ENCODE peak calls at places on chromosomes 1 and 21, in seven cellular contexts. One of them, this sample, is unnamed.

GRCh38 chr1:219521325-219521724 is 91.6 kb downstream of the ZC3H11B start:
- DNase-seq in DMS 273 treated with DMSO at 0.1 percent for 48 hours: no peak
- DNase-seq in body of pancreas: no peak
- DNase-seq in NCI-H1092 treated with DMSO at 0.1 percent for 48 hours: no peak
- DNase-seq in left ventricle myocardium inferior: no peak
- DNase-seq in germinal center: no peak
- DNase-seq in stimulated activated CD8-positive, alpha-beta memory T cell treated with anti-CD3 and anti-CD28 coated beads, Interleukin-4, amount 100 ng/mL, for 24 hours: no peak
- DNase-seq in this sample: no peak

GRCh38 chr1:158334601-158335292 is 3.4 kb upstream of the CD1B start:
- DNase-seq in stimulated activated CD8-positive, alpha-beta memory T cell treated with anti-CD3 and anti-CD28 coated beads, Interleukin-4, amount 100 ng/mL, for 24 hours: no peak
- DNase-seq in DMS 273 treated with DMSO at 0.1 percent for 48 hours: no peak
- DNase-seq in body of pancreas: no peak
- DNase-seq in NCI-H1092 treated with DMSO at 0.1 percent for 48 hours: no peak
- DNase-seq in germinal center: no peak
- DNase-seq in left ventricle myocardium inferior: no peak
- DNase-seq in this sample: no peak

GRCh38 chr1:165408518-165408917 is 36.4 kb downstream of the RXRG start:
- DNase-seq in NCI-H1092 treated with DMSO at 0.1 percent for 48 hours: peak
- DNase-seq in DMS 273 treated with DMSO at 0.1 percent for 48 hours: peak
- DNase-seq in left ventricle myocardium inferior: no peak
- DNase-seq in germinal center: no peak
- DNase-seq in stimulated activated CD8-positive, alpha-beta memory T cell treated with anti-CD3 and anti-CD28 coated beads, Interleukin-4, amount 100 ng/mL, for 24 hours: no peak
- DNase-seq in body of pancreas: no peak
- DNase-seq in this sample: no peak

GRCh38 chr1:24735619-24736375 is 9.4 kb upstream of the CLIC4 start:
- DNase-seq in left ventricle myocardium inferior: peak
- DNase-seq in germinal center: no peak
- DNase-seq in NCI-H1092 treated with DMSO at 0.1 percent for 48 hours: peak
- DNase-seq in body of pancreas: no peak
- DNase-seq in DMS 273 treated with DMSO at 0.1 percent for 48 hours: peak
- DNase-seq in stimulated activated CD8-positive, alpha-beta memory T cell treated with anti-CD3 and anti-CD28 coated beads, Interleukin-4, amount 100 ng/mL, for 24 hours: no peak
- DNase-seq in this sample: no peak

GRCh38 chr1:101128211-101128727 is 102.7 kb upstream of the DPH5 start:
- DNase-seq in germinal center: peak
- DNase-seq in left ventricle myocardium inferior: no peak
- DNase-seq in body of pancreas: no peak
- DNase-seq in DMS 273 treated with DMSO at 0.1 percent for 48 hours: no peak
- DNase-seq in stimulated activated CD8-positive, alpha-beta memory T cell treated with anti-CD3 and anti-CD28 coated beads, Interleukin-4, amount 100 ng/mL, for 24 hours: no peak
- DNase-seq in NCI-H1092 treated with DMSO at 0.1 percent for 48 hours: no peak
- DNase-seq in this sample: no peak

GRCh38 chr1:2803086-2803930 is 1.8 kb upstream of the TTC34 start:
- DNase-seq in body of pancreas: no peak
- DNase-seq in stimulated activated CD8-positive, alpha-beta memory T cell treated with anti-CD3 and anti-CD28 coated beads, Interleukin-4, amount 100 ng/mL, for 24 hours: no peak
- DNase-seq in DMS 273 treated with DMSO at 0.1 percent for 48 hours: no peak
- DNase-seq in NCI-H1092 treated with DMSO at 0.1 percent for 48 hours: no peak
- DNase-seq in left ventricle myocardium inferior: no peak
- DNase-seq in germinal center: no peak
- DNase-seq in this sample: no peak

GRCh38 chr1:229094476-229095311 is 176.2 kb upstream of the RAB4A start:
- DNase-seq in NCI-H1092 treated with DMSO at 0.1 percent for 48 hours: no peak
- DNase-seq in stimulated activated CD8-positive, alpha-beta memory T cell treated with anti-CD3 and anti-CD28 coated beads, Interleukin-4, amount 100 ng/mL, for 24 hours: no peak
- DNase-seq in germinal center: no peak
- DNase-seq in DMS 273 treated with DMSO at 0.1 percent for 48 hours: no peak
- DNase-seq in body of pancreas: no peak
- DNase-seq in left ventricle myocardium inferior: no peak
- DNase-seq in this sample: no peak

GRCh38 chr21:35575280-35575915 is 484.9 kb downstream of the SETD4 start:
- DNase-seq in body of pancreas: no peak
- DNase-seq in left ventricle myocardium inferior: no peak
- DNase-seq in DMS 273 treated with DMSO at 0.1 percent for 48 hours: no peak
- DNase-seq in stimulated activated CD8-positive, alpha-beta memory T cell treated with anti-CD3 and anti-CD28 coated beads, Interleukin-4, amount 100 ng/mL, for 24 hours: no peak
- DNase-seq in NCI-H1092 treated with DMSO at 0.1 percent for 48 hours: no peak
- DNase-seq in germinal center: no peak
- DNase-seq in this sample: no peak

GRCh38 chr1:162305969-162306368 is 70.7 kb downstream of the SPATA46 start:
- DNase-seq in germinal center: no peak
- DNase-seq in NCI-H1092 treated with DMSO at 0.1 percent for 48 hours: no peak
- DNase-seq in DMS 273 treated with DMSO at 0.1 percent for 48 hours: no peak
- DNase-seq in body of pancreas: peak
- DNase-seq in stimulated activated CD8-positive, alpha-beta memory T cell treated with anti-CD3 and anti-CD28 coated beads, Interleukin-4, amount 100 ng/mL, for 24 hours: no peak
- DNase-seq in left ventricle myocardium inferior: no peak
- DNase-seq in this sample: no peak

GRCh38 chr1:30360281-30360680 is 363.1 kb downstream of the MATN1 start:
- DNase-seq in stimulated activated CD8-positive, alpha-beta memory T cell treated with anti-CD3 and anti-CD28 coated beads, Interleukin-4, amount 100 ng/mL, for 24 hours: no peak
- DNase-seq in left ventricle myocardium inferior: no peak
- DNase-seq in germinal center: no peak
- DNase-seq in DMS 273 treated with DMSO at 0.1 percent for 48 hours: no peak
- DNase-seq in NCI-H1092 treated with DMSO at 0.1 percent for 48 hours: no peak
- DNase-seq in body of pancreas: no peak
- DNase-seq in this sample: no peak

GRCh38 chr1:178723541-178723940 is 1.5 kb upstream of the RALGPS2 start:
- DNase-seq in left ventricle myocardium inferior: no peak
- DNase-seq in NCI-H1092 treated with DMSO at 0.1 percent for 48 hours: no peak
- DNase-seq in stimulated activated CD8-positive, alpha-beta memory T cell treated with anti-CD3 and anti-CD28 coated beads, Interleukin-4, amount 100 ng/mL, for 24 hours: no peak
- DNase-seq in DMS 273 treated with DMSO at 0.1 percent for 48 hours: no peak
- DNase-seq in germinal center: no peak
- DNase-seq in body of pancreas: no peak
- DNase-seq in this sample: no peak

GRCh38 chr1:74712863-74713262 is 20.0 kb downstream of the CRYZ start:
- DNase-seq in DMS 273 treated with DMSO at 0.1 percent for 48 hours: no peak
- DNase-seq in body of pancreas: no peak
- DNase-seq in stimulated activated CD8-positive, alpha-beta memory T cell treated with anti-CD3 and anti-CD28 coated beads, Interleukin-4, amount 100 ng/mL, for 24 hours: no peak
- DNase-seq in left ventricle myocardium inferior: no peak
- DNase-seq in germinal center: no peak
- DNase-seq in NCI-H1092 treated with DMSO at 0.1 percent for 48 hours: no peak
- DNase-seq in this sample: no peak

GRCh38 chr1:157099633-157100009 is at the start of gene ETV3L:
- DNase-seq in germinal center: no peak
- DNase-seq in DMS 273 treated with DMSO at 0.1 percent for 48 hours: no peak
- DNase-seq in left ventricle myocardium inferior: peak
- DNase-seq in NCI-H1092 treated with DMSO at 0.1 percent for 48 hours: no peak
- DNase-seq in body of pancreas: no peak
- DNase-seq in stimulated activated CD8-positive, alpha-beta memory T cell treated with anti-CD3 and anti-CD28 coated beads, Interleukin-4, amount 100 ng/mL, for 24 hours: no peak
- DNase-seq in this sample: no peak

GRCh38 chr1:24765308-24765988 is 20.2 kb downstream of the CLIC4 start:
- DNase-seq in germinal center: no peak
- DNase-seq in left ventricle myocardium inferior: no peak
- DNase-seq in body of pancreas: no peak
- DNase-seq in DMS 273 treated with DMSO at 0.1 percent for 48 hours: peak
- DNase-seq in stimulated activated CD8-positive, alpha-beta memory T cell treated with anti-CD3 and anti-CD28 coated beads, Interleukin-4, amount 100 ng/mL, for 24 hours: no peak
- DNase-seq in NCI-H1092 treated with DMSO at 0.1 percent for 48 hours: no peak
- DNase-seq in this sample: no peak

GRCh38 chr1:222073307-222073995 is 331.6 kb upstream of the DUSP10 start:
- DNase-seq in germinal center: no peak
- DNase-seq in body of pancreas: no peak
- DNase-seq in NCI-H1092 treated with DMSO at 0.1 percent for 48 hours: no peak
- DNase-seq in DMS 273 treated with DMSO at 0.1 percent for 48 hours: no peak
- DNase-seq in left ventricle myocardium inferior: no peak
- DNase-seq in stimulated activated CD8-positive, alpha-beta memory T cell treated with anti-CD3 and anti-CD28 coated beads, Interleukin-4, amount 100 ng/mL, for 24 hours: no peak
- DNase-seq in this sample: no peak